ENCODE peak calls at places on chromosomes 2 and 18, in seven cellular contexts. K is spleen, A is GM12892, Y is upper lobe of left lung, L is K562, Z is GM12891, N is thyroid gland. D is an unnamed sample.

GRCh38 chr2:208407667-208408066 is 1.1 kb downstream of the PTH2R start:
- DNase-seq in K (no peak), Y (no peak), A (no peak), L (peak), N (peak), Z (no peak), D (peak)

GRCh38 chr2:134320930-134321329 is 67.1 kb downstream of the MGAT5 start:
- DNase-seq in A (no peak), K (no peak), N (no peak), Y (no peak), Z (no peak), L (no peak), D (no peak)

GRCh38 chr2:233990261-233990798 is 60.2 kb upstream of the SPP2 start:
- DNase-seq in Z (no peak), A (no peak), L (no peak), K (no peak), N (no peak), Y (no peak), D (no peak)

GRCh38 chr2:74119324-74119723 is 28.4 kb downstream of the BOLA3 start:
- DNase-seq in Y (no peak), A (no peak), N (no peak), K (no peak), Z (no peak), L (no peak), D (peak)

GRCh38 chr2:20065885-20066602 is 14.6 kb upstream of the LAPTM4A start:
- DNase-seq in K (no peak), N (peak), L (no peak), Z (no peak), A (no peak), Y (peak), D (peak)

GRCh38 chr2:54479422-54479821 is 23.3 kb downstream of the SPTBN1 start:
- DNase-seq in L (no peak), N (no peak), A (no peak), K (no peak), Y (no peak), Z (no peak), D (no peak)

GRCh38 chr18:29449424-29449823 is 1272.5 kb upstream of the CDH2 start:
- DNase-seq in N (no peak), K (no peak), L (no peak), Z (no peak), Y (no peak), A (no peak), D (no peak)

GRCh38 chr2:186422226-186422625 is 63.8 kb upstream of the ZC3H15 start:
- DNase-seq in Z (no peak), L (no peak), Y (no peak), K (no peak), N (no peak), A (no peak), D (no peak)

GRCh38 chr18:31230495-31230894 is 67.8 kb upstream of the DSC1 start:
- DNase-seq in N (no peak), A (no peak), Z (no peak), K (no peak), L (no peak), Y (no peak), D (no peak)

GRCh38 chr2:85768713-85769112 is 14.9 kb downstream of the ATOH8 start:
- DNase-seq in Z (no peak), K (no peak), A (no peak), L (no peak), Y (no peak), N (peak), D (no peak)

GRCh38 chr18:51857989-51858388 is 482.0 kb upstream of the DCC start:
- DNase-seq in N (no peak), Y (no peak), L (no peak), Z (no peak), K (no peak), A (no peak), D (no peak)

GRCh38 chr2:157946919-157947557 is 70.9 kb upstream of the ACVR1 start:
- DNase-seq in Y (no peak), N (no peak), K (no peak), Z (no peak), A (no peak), L (no peak), D (no peak)

GRCh38 chr18:54775686-54776085 is 52.6 kb upstream of the RAB27B start:
- DNase-seq in K (no peak), Z (no peak), Y (no peak), L (peak), A (no peak), N (no peak), D (no peak)

GRCh38 chr2:174012347-174013309 is 47.5 kb upstream of the SP3 start:
- DNase-seq in L (no peak), A (peak), Z (peak), N (peak), K (peak), Y (peak), D (peak)

GRCh38 chr18:13036622-13037320 is 45.6 kb downstream of the CEP192 start:
- DNase-seq in Z (no peak), Y (peak), N (no peak), A (no peak), L (no peak), K (no peak), D (no peak)

GRCh38 chr18:29874519-29875098 is 1167.9 kb downstream of the DSC3 start:
- DNase-seq in Y (no peak), Z (no peak), K (no peak), L (peak), A (no peak), N (peak), D (peak)

GRCh38 chr18:45370190-45371010 is 244.9 kb upstream of the SLC14A2 start:
- DNase-seq in Y (no peak), A (no peak), K (no peak), Z (no peak), N (no peak), L (no peak), D (no peak)

GRCh38 chr18:3794537-3795348 is 344.8 kb downstream of the TGIF1 start:
- DNase-seq in A (no peak), L (no peak), Y (no peak), Z (no peak), N (no peak), K (no peak), D (peak)

GRCh38 chr2:210233487-210233886 is 8.2 kb upstream of the ACADL start:
- DNase-seq in L (no peak), K (no peak), Z (no peak), Y (no peak), A (no peak), N (peak), D (no peak)

GRCh38 chr2:25808006-25808383 is 70.3 kb downstream of the ASXL2 start:
- DNase-seq in Z (no peak), Y (no peak), A (no peak), N (no peak), K (no peak), L (no peak), D (no peak)

GRCh38 chr18:79657342-79657996 is 22.1 kb upstream of the CTDP1 start:
- DNase-seq in N (no peak), Y (peak), A (no peak), K (no peak), Z (no peak), L (no peak), D (no peak)

GRCh38 chr2:85999131-85999831 is 106.4 kb downstream of the POLR1A start:
- DNase-seq in Z (peak), Y (no peak), A (peak), L (no peak), K (peak), N (no peak), D (no peak)

GRCh38 chr2:169462896-169463695 is 16.2 kb upstream of the BBS5 start:
- DNase-seq in A (no peak), Y (no peak), N (no peak), K (no peak), Z (no peak), L (no peak), D (no peak)

GRCh38 chr18:72543362-72544055 is 633 bp downstream of the CBLN2 start:
- DNase-seq in N (no peak), Z (peak), K (no peak), L (no peak), A (peak), Y (peak), D (no peak)

GRCh38 chr2:96771792-96772618 is 11.3 kb downstream of the CNNM4 start:
- DNase-seq in Y (no peak), N (peak), L (no peak), K (no peak), Z (no peak), A (no peak), D (no peak)

GRCh38 chr18:13017247-13017875 is 26.2 kb downstream of the CEP192 start:
- DNase-seq in A (no peak), Y (no peak), K (no peak), Z (no peak), N (no peak), L (no peak), D (no peak)

GRCh38 chr2:84393829-84394228 is 65.3 kb downstream of the SUCLG1 start:
- DNase-seq in Y (no peak), K (no peak), Z (no peak), N (no peak), L (no peak), A (no peak), D (no peak)

GRCh38 chr18:79953921-79954651 is 2.6 kb upstream of the SLC66A2 start:
- DNase-seq in L (no peak), Z (no peak), Y (no peak), K (no peak), N (peak), A (no peak), D (peak)

GRCh38 chr2:112055110-112055832 is at the start of gene TMEM87B:
- DNase-seq in N (peak), K (peak), Z (peak), A (peak), Y (peak), L (peak), D (peak)
- TF ChIP-seq POLR2A in N (peak), K (peak), Z (peak), A (peak), Y (no peak), L (peak), D (peak)

GRCh38 chr18:63320041-63320689 is 596 bp upstream of the BCL2 start:
- DNase-seq in Y (peak), A (peak), K (peak), Z (peak), N (peak), L (peak), D (peak)
- TF ChIP-seq POLR2A in Y (no peak), A (no peak), K (no peak), Z (no peak), N (peak), L (no peak), D (no peak)

DNA sequence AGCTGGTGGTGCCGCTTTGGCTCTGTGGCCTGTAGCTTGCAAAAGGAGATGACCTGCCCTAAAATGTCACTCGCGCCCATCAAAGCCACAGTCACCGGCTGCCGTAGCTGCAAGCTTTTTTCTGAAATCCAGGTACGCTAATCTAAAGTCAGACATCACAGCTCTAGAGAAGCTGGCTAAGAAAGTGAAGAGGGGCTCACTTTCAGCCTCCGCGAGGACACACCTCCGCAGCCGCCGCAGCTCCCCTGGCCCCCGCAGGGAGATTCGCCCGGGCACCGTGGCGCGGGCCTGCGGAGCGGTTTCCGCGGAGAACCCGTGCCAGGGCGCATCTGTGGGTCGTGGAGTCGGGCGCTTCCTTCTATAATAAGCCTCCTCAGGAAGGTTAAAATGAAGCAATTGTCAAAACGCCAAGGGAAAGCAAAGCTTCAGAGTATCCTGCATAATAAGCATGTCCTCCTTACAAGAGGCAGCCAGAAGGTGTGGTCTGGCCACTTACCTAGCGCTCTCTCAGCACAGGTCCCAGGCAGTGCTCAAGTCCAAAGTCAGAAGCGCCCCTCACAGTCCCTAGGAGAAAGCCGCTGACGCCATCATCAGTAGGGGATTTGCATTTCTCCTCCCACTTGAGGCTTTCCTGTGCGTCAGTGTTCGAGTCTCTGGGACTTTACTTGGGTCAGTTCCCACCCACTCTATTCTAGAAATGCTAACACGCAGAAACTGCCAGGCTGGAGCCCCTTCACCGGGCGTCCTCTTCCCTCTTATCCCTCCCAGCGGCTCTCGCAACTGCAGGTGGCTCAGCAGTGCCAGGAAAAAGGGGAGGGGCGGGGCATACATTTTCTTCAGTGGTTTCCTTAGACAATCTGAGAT is at the start of gene STAT4:
- DNase-seq in A (no peak), Y (peak), Z (no peak), K (peak), N (peak), L (no peak), D (no peak)
- TF ChIP-seq POLR2A in A (peak), Y (no peak), Z (peak), K (peak), N (peak), L (no peak), D (no peak)

GRCh38 chr2:46286715-46287114 is 10.5 kb upstream of the EPAS1 start:
- DNase-seq in N (no peak), K (no peak), Z (no peak), L (no peak), A (no peak), Y (no peak), D (no peak)
- TF ChIP-seq POLR2A in N (no peak), K (no peak), Z (no peak), L (no peak), A (no peak), Y (no peak), D (no peak)

DNA sequence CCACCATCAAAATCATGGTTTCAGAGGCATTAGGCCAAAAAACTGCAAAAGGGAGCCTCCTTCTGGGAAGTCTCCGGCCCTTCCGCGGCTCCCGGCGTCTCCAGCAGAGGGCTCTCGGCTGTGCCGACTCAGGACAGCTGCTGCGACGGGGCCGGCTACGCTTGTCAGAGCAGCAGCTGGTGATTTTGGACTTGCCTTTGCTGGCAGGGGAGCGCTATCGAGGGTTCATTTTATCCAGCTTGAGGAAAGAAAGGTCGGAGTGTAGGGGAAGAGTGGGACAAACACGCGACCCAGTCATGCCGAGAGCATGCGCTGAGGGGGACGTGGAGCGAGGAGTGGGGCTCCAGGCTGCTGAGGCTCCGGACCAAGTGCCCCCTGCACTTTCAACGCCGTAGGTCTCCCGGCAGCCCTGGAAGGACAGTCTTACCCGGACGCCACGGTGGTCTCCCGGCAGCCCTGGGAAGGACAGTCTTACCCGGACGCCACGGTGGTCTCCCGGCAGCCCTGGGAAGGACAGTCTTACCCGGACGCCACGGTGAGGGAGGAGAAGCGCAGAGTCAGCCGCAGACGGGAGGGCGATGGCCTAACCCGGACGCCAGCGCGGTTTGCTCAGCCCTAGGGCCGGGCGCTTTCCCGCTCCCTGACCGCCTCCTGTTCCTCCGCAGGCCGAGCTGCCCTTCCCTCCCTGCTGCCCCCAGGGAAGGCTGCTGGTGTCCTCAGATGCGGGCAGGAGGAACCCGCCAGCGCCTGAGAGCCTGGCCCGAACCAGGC is 21.7 kb downstream of the DDX18 start:
- DNase-seq in Z (peak), K (peak), L (peak), Y (peak), A (peak), N (peak), D (peak)
- TF ChIP-seq POLR2A in Z (no peak), K (no peak), L (peak), Y (no peak), A (no peak), N (peak), D (peak)

GRCh38 chr2:71844967-71845366 is 302.7 kb downstream of the CYP26B1 start:
- DNase-seq in K (no peak), Y (no peak), Z (no peak), N (no peak), L (no peak), A (no peak), D (no peak)
- TF ChIP-seq POLR2A in K (no peak), Y (no peak), Z (no peak), N (no peak), L (no peak), A (no peak), D (no peak)

DNA sequence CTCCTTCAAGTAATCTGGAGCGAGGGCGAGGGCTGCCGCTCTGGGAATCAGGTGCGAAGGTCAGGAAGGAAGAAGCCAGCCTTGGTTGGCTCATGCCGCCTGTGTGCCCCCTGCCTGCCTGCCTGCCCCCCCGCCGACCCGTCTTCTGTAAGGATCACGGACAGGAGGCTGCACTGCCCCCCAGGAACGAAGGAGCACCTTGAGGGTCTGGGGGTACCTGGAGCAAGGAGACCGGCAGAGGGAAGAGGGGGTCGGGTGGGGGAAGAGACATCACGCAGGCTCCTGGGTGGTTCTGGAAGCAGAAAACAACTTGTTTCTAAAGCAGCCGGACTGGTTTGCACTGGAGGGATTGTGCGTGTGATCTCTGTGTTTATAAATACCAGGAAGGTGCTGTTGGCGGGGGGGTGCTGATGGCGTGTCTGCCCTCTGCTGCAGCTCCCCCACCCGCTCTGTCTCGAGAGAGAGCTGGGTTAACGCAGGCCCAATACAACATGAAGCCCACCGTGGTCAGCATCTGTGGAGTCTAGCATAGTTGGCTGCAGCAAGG is 1.7 kb downstream of the FOSL2 start:
- DNase-seq in Y (peak), Z (no peak), A (no peak), N (peak), L (no peak), K (peak), D (no peak)
- TF ChIP-seq POLR2A in Y (no peak), Z (no peak), A (no peak), N (peak), L (no peak), K (no peak), D (no peak)